ENCODE peak calls at places on chromosome 13, in seven cellular contexts. C, Q, E, H, M, I and B are unnamed samples.

GRCh38 chr13:48542581-48543341 is 9.9 kb upstream of the RCBTB2 start:
- DNase-seq in H (peak; percentile 57), C (peak; percentile 47), I (no peak), Q (peak; percentile 74), M (no peak), E (peak; percentile 59), B (no peak)

GRCh38 chr13:19587635-19588300 is 26.4 kb upstream of the TPTE2 start:
- DNase-seq in C (no peak), H (no peak), Q (no peak), I (no peak), E (no peak), M (no peak), B (no peak)

GRCh38 chr13:24038846-24039330 is 121.6 kb upstream of the SPATA13 start:
- DNase-seq in E (no peak), I (no peak), H (no peak), C (no peak), M (no peak), Q (no peak), B (no peak)

GRCh38 chr13:80454245-80454644 is 113.3 kb upstream of the SPRY2 start:
- DNase-seq in H (no peak), E (no peak), M (no peak), Q (no peak), I (no peak), C (no peak), B (no peak)

GRCh38 chr13:54949735-54950134 is 1921.1 kb downstream of the OLFM4 start:
- DNase-seq in Q (no peak), I (no peak), M (no peak), H (no peak), C (no peak), E (no peak), B (no peak)

GRCh38 chr13:99468971-99469545 is 32.2 kb upstream of the TM9SF2 start:
- DNase-seq in M (no peak), C (no peak), I (no peak), E (peak; percentile 39), H (no peak), Q (no peak), B (no peak)

GRCh38 chr13:40589285-40590109 is 76.9 kb downstream of the FOXO1 start:
- DNase-seq in M (no peak), I (no peak), E (peak; percentile 38), H (peak; percentile 78), Q (peak; percentile 62), C (no peak), B (no peak)

GRCh38 chr13:40235160-40235796 is 431.2 kb downstream of the FOXO1 start:
- DNase-seq in H (no peak), I (no peak), Q (no peak), C (no peak), E (no peak), M (no peak), B (no peak)

GRCh38 chr13:102555914-102556553 is 40.8 kb upstream of the TPP2 start:
- DNase-seq in I (no peak), M (no peak), Q (no peak), E (peak; percentile 39), H (no peak), C (no peak), B (no peak)

GRCh38 chr13:67725999-67726398 is 495.9 kb upstream of the PCDH9 start:
- DNase-seq in M (no peak), E (no peak), Q (no peak), H (no peak), I (no peak), C (no peak), B (no peak)

GRCh38 chr13:97228850-97229521 is 6.9 kb downstream of the MBNL2 start:
- DNase-seq in E (no peak), M (no peak), Q (no peak), I (no peak), C (no peak), H (no peak), B (no peak)

GRCh38 chr13:108859202-108860012 is 230.0 kb downstream of the MYO16 start:
- DNase-seq in H (no peak), M (no peak), C (no peak), I (no peak), Q (no peak), E (no peak), B (no peak)

GRCh38 chr13:99628442-99628841 is 127.2 kb downstream of the TM9SF2 start:
- DNase-seq in E (no peak), M (no peak), I (no peak), H (no peak), Q (no peak), C (no peak), B (no peak)

GRCh38 chr13:25874064-25874737 is 177.6 kb downstream of the SHISA2 start:
- DNase-seq in M (no peak), C (no peak), I (no peak), E (no peak), Q (no peak), H (no peak), B (no peak)

GRCh38 chr13:99191900-99192399 is 8.7 kb upstream of the UBAC2 start:
- DNase-seq in Q (no peak), I (no peak), C (no peak), M (peak; percentile 92), H (no peak), E (peak; percentile 16), B (no peak)

GRCh38 chr13:79530270-79530669 is 49.3 kb downstream of the NDFIP2 start:
- DNase-seq in Q (no peak), M (no peak), E (no peak), H (no peak), I (no peak), C (no peak), B (no peak)

GRCh38 chr13:75452564-75452963 is 29.4 kb downstream of the TBC1D4 start:
- DNase-seq in I (no peak), E (no peak), Q (no peak), H (no peak), C (no peak), M (no peak), B (no peak)

GRCh38 chr13:41944229-41944628 is 16.7 kb downstream of the VWA8 start:
- DNase-seq in M (no peak), C (no peak), E (no peak), H (no peak), I (no peak), Q (no peak), B (no peak)

GRCh38 chr13:41939403-41939802 is 21.5 kb downstream of the VWA8 start:
- DNase-seq in E (no peak), C (no peak), H (no peak), I (no peak), M (no peak), Q (no peak), B (no peak)

GRCh38 chr13:41941174-41941573 is 19.7 kb downstream of the VWA8 start:
- DNase-seq in M (no peak), H (no peak), Q (no peak), C (no peak), E (no peak), I (no peak), B (no peak)

GRCh38 chr13:41944635-41945401 is 16.1 kb downstream of the VWA8 start:
- DNase-seq in H (no peak), Q (no peak), C (no peak), M (no peak), I (no peak), E (no peak), B (no peak)

GRCh38 chr13:41942462-41943094 is 18.3 kb downstream of the VWA8 start:
- DNase-seq in Q (no peak), I (no peak), E (peak; percentile 72), C (no peak), H (no peak), M (no peak), B (no peak)
- TF ChIP-seq CTCF in Q (peak; percentile 47), I (no peak), E (peak; percentile 49), C (peak; percentile 10), H (no peak), M (no peak), B (peak; percentile 66)

DNA sequence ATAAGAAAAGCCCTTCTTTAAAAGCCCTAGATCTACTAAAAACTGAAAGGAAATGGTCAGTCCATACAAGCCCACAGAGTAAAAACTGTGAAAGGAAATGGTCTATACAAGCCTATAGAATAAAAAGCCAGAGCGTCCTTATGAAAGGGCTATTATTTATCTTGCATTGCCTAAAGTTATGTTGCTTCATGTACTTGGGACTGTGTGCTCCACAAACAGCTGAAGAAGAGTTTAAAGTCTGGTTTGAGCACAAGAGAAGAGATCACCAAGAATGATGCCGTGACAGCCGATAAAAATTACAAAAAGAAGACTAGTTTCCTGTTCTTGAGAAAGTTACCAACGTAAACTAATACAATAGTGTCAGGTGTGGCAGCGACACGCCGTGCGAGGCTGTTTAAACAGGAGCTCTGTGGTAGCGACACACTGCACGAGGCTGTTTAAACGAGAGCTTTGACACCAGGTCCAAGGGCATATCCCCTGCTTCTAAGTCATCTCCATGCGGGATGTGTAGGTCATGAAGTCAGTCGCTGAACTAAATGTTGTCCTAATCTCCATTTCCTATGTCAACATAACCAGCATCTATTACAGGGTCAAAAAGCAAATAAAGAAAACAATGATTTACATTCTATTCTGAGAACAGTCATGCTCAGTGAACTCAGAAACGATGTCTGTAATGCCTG is 24.9 kb downstream of the PCID2 start:
- DNase-seq in Q (no peak), H (no peak), E (no peak), I (no peak), M (no peak), C (no peak), B (no peak)
- TF ChIP-seq CTCF in Q (no peak), H (no peak), E (no peak), I (no peak), M (no peak), C (no peak), B (no peak)

DNA sequence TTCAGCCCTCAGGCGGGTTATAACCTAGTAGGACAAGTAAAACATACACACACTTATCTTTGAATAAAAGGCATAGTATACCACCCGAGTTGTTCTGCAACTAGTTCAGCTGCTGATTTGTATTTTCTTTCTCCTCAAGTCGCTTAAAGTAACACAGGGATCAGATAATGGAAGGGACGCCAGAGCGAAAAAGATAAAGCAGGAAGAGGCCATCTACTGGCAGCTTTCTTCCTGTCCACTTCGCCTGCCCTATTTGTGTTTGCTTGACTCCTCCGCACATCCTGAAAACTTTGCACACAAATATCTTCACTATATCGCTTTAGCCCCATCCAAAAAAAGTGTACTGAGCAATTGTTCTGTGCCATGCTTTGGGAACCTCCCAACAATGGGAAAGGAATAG is 238.0 kb upstream of the SOX21 start:
- DNase-seq in I (no peak), E (peak; percentile 65), Q (no peak), M (no peak), C (no peak), H (no peak), B (no peak)
- TF ChIP-seq CTCF in I (no peak), E (peak; percentile 60), Q (no peak), M (no peak), C (no peak), H (no peak), B (peak; percentile 39)

GRCh38 chr13:110683203-110683883 is 22.6 kb downstream of the CARS2 start:
- DNase-seq in M (no peak), H (peak; percentile 60), Q (no peak), E (no peak), I (no peak), C (no peak), B (no peak)
- TF ChIP-seq CTCF in M (no peak), H (no peak), Q (peak; percentile 77), E (peak; percentile 23), I (peak; percentile 75), C (no peak), B (peak; percentile 71)

GRCh38 chr13:37616131-37616530 is 17.6 kb upstream of the POSTN start:
- DNase-seq in E (no peak), C (no peak), I (no peak), Q (no peak), M (no peak), H (no peak), B (no peak)
- TF ChIP-seq CTCF in E (no peak), C (no peak), I (no peak), Q (no peak), M (no peak), H (no peak), B (peak; percentile 64)

GRCh38 chr13:36133950-36134349 is 2.8 kb upstream of the DCLK1 start:
- DNase-seq in E (no peak), I (no peak), H (no peak), C (no peak), Q (no peak), M (no peak), B (no peak)
- TF ChIP-seq CTCF in E (no peak), I (no peak), H (no peak), C (no peak), Q (no peak), M (no peak), B (peak; percentile 21)